ENCODE peak calls at places on chromosome 18, in five cellular contexts. One of them, this sample, is unnamed.

GRCh38 chr18:59927246-59927825 is 27.5 kb downstream of the PMAIP1 start:
- DNase-seq in transverse colon: no peak
- DNase-seq in stomach: no peak
- DNase-seq in SK-N-SH: no peak
- DNase-seq in HepG2: no peak
- DNase-seq in this sample: no peak

GRCh38 chr18:36812686-36813085 is 16.1 kb downstream of the TPGS2 start:
- DNase-seq in stomach: no peak
- DNase-seq in HepG2: no peak
- DNase-seq in SK-N-SH: no peak
- DNase-seq in transverse colon: no peak
- DNase-seq in this sample: no peak

GRCh38 chr18:297936-298335 is 30.1 kb upstream of the THOC1 start:
- DNase-seq in stomach: no peak
- DNase-seq in HepG2: no peak
- DNase-seq in transverse colon: no peak
- DNase-seq in SK-N-SH: no peak
- DNase-seq in this sample: no peak

GRCh38 chr18:37539236-37539635 is 26.4 kb downstream of the CELF4 start:
- DNase-seq in transverse colon: no peak
- DNase-seq in SK-N-SH: no peak
- DNase-seq in stomach: no peak
- DNase-seq in HepG2: no peak
- DNase-seq in this sample: no peak

GRCh38 chr18:59145055-59145454 is 5.4 kb downstream of the SEC11C start:
- DNase-seq in stomach: peak; percentile 46
- DNase-seq in HepG2: no peak
- DNase-seq in transverse colon: no peak
- DNase-seq in SK-N-SH: no peak
- DNase-seq in this sample: no peak

GRCh38 chr18:80183273-80184050 is 63.9 kb downstream of the PARD6G start:
- DNase-seq in stomach: no peak
- DNase-seq in SK-N-SH: no peak
- DNase-seq in HepG2: no peak
- DNase-seq in transverse colon: no peak
- DNase-seq in this sample: peak; percentile 49

GRCh38 chr18:47417807-47418206 is 166.3 kb upstream of the SKOR2 start:
- DNase-seq in HepG2: no peak
- DNase-seq in SK-N-SH: no peak
- DNase-seq in transverse colon: no peak
- DNase-seq in stomach: no peak
- DNase-seq in this sample: no peak

GRCh38 chr18:38307919-38308318 is 742.3 kb upstream of the CELF4 start:
- DNase-seq in SK-N-SH: no peak
- DNase-seq in transverse colon: no peak
- DNase-seq in HepG2: no peak
- DNase-seq in stomach: no peak
- DNase-seq in this sample: no peak

GRCh38 chr18:159037-159652 is 788 bp downstream of the USP14 start:
- DNase-seq in HepG2: peak; percentile 33
- DNase-seq in transverse colon: no peak
- DNase-seq in SK-N-SH: peak; percentile 26
- DNase-seq in stomach: no peak
- DNase-seq in this sample: no peak

GRCh38 chr18:50126466-50126865 is 68.5 kb downstream of the MYO5B start:
- DNase-seq in HepG2: no peak
- DNase-seq in transverse colon: no peak
- DNase-seq in SK-N-SH: no peak
- DNase-seq in stomach: no peak
- DNase-seq in this sample: no peak

GRCh38 chr18:30687501-30687900 is 355.0 kb downstream of the DSC3 start:
- DNase-seq in stomach: no peak
- DNase-seq in HepG2: no peak
- DNase-seq in SK-N-SH: no peak
- DNase-seq in transverse colon: no peak
- DNase-seq in this sample: no peak

GRCh38 chr18:58541789-58542425 is 87.0 kb downstream of the ALPK2 start:
- DNase-seq in HepG2: peak; percentile 41
- DNase-seq in SK-N-SH: no peak
- DNase-seq in stomach: no peak
- DNase-seq in transverse colon: no peak
- DNase-seq in this sample: no peak

GRCh38 chr18:22228930-22229329 is 59.5 kb downstream of the GATA6 start:
- DNase-seq in stomach: no peak
- DNase-seq in SK-N-SH: no peak
- DNase-seq in transverse colon: no peak
- DNase-seq in HepG2: no peak
- DNase-seq in this sample: no peak

GRCh38 chr18:27666070-27666469 is 481.0 kb upstream of the CHST9 start:
- DNase-seq in stomach: no peak
- DNase-seq in SK-N-SH: no peak
- DNase-seq in HepG2: no peak
- DNase-seq in transverse colon: no peak
- DNase-seq in this sample: no peak

GRCh38 chr18:23825978-23826405 is 136.7 kb downstream of the LAMA3 start:
- DNase-seq in HepG2: no peak
- DNase-seq in transverse colon: peak; percentile 22
- DNase-seq in SK-N-SH: no peak
- DNase-seq in stomach: no peak
- DNase-seq in this sample: no peak

GRCh38 chr18:23719634-23720201 is 30.5 kb downstream of the LAMA3 start:
- DNase-seq in stomach: no peak
- DNase-seq in HepG2: peak; percentile 49
- DNase-seq in SK-N-SH: no peak
- DNase-seq in transverse colon: no peak
- DNase-seq in this sample: no peak

GRCh38 chr18:14179306-14179705 is 47.1 kb upstream of the ZNF519 start:
- DNase-seq in transverse colon: no peak
- DNase-seq in HepG2: no peak
- DNase-seq in stomach: no peak
- DNase-seq in SK-N-SH: no peak
- DNase-seq in this sample: no peak

GRCh38 chr18:23230688-23231087 is 95.4 kb downstream of the CABLES1 start:
- DNase-seq in transverse colon: no peak
- DNase-seq in HepG2: no peak
- DNase-seq in stomach: no peak
- DNase-seq in SK-N-SH: no peak
- DNase-seq in this sample: peak; percentile 91

GRCh38 chr18:46067431-46068007 is 4.5 kb downstream of the PSTPIP2 start:
- DNase-seq in stomach: no peak
- DNase-seq in SK-N-SH: no peak
- DNase-seq in transverse colon: no peak
- DNase-seq in HepG2: peak; percentile 45
- DNase-seq in this sample: no peak

GRCh38 chr18:79875931-79876461 is 75.5 kb downstream of the SLC66A2 start:
- DNase-seq in stomach: no peak
- DNase-seq in SK-N-SH: no peak
- DNase-seq in HepG2: no peak
- DNase-seq in transverse colon: no peak
- DNase-seq in this sample: peak; percentile 41

GRCh38 chr18:25298853-25299274 is 53.1 kb downstream of the ZNF521 start:
- DNase-seq in SK-N-SH: no peak
- DNase-seq in stomach: no peak
- DNase-seq in HepG2: no peak
- DNase-seq in transverse colon: no peak
- DNase-seq in this sample: no peak

DNA sequence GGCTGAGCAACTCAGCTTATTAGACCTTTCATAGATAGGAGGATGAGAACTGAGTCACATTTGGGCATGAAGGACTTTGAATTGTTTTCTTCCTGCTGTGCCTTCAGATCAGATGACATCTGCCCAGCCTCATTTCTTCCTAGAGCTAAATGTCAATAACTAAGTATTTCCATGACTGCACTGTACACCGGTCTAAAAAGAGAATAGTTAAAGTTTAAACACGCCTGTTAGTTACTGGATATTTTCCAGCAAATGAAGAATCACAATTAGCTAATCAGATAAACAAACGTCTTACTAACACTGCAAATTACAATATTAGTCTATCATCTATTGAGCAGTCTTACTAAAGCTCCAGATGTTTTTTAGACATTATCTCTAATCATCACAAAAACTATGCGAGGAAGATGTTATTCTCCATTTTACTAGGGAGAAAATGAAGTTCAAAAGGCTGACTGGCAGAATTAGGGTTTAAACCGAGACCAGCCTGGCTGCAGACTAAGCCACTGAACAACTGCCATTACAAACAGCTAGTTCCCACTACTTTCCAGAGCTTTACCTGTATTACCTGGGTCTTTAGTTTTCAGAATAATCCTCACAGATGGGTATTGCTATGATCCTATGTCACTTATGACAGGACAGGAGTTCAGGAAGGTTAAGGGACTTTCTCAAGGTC is 69.4 kb upstream of the ZNF397 start:
- DNase-seq in HepG2: peak; percentile 86
- DNase-seq in stomach: no peak
- DNase-seq in transverse colon: no peak
- DNase-seq in SK-N-SH: no peak
- DNase-seq in this sample: no peak
- H3K4me1 ChIP-seq in HepG2: peaks cover 73% of the 10 kb centered on the region
- H3K4me1 ChIP-seq in stomach: no peaks in the 10 kb centered on the region
- H3K4me1 ChIP-seq in transverse colon: no peaks in the 10 kb centered on the region
- H3K4me1 ChIP-seq in SK-N-SH: peaks cover 5% of the 10 kb centered on the region
- H3K4me1 ChIP-seq in this sample: peaks cover 10% of the 10 kb centered on the region

GRCh38 chr18:61595615-61596014 is 262.4 kb downstream of the CDH20 start:
- DNase-seq in HepG2: no peak
- DNase-seq in stomach: no peak
- DNase-seq in transverse colon: no peak
- DNase-seq in SK-N-SH: no peak
- DNase-seq in this sample: no peak
- H3K4me3 ChIP-seq in HepG2: no peak overlapping the region
- H3K4me3 ChIP-seq in stomach: no peak overlapping the region
- H3K4me3 ChIP-seq in transverse colon: no peak overlapping the region
- H3K4me3 ChIP-seq in SK-N-SH: no peak overlapping the region
- H3K4me3 ChIP-seq in this sample: peak overlapping the region; percentile 7

GRCh38 chr18:63422862-63423304 is 607 bp upstream of the VPS4B start:
- DNase-seq in transverse colon: no peak
- DNase-seq in SK-N-SH: no peak
- DNase-seq in HepG2: no peak
- DNase-seq in stomach: no peak
- DNase-seq in this sample: no peak
- TF ChIP-seq EP300 in transverse colon: no peak
- TF ChIP-seq EP300 in SK-N-SH: no peak
- TF ChIP-seq EP300 in HepG2: no peak
- TF ChIP-seq EP300 in stomach: no peak
- TF ChIP-seq EP300 in this sample: peak; percentile 37

GRCh38 chr18:76227759-76228158 is 267.3 kb downstream of the ZNF516 start:
- DNase-seq in stomach: no peak
- DNase-seq in HepG2: no peak
- DNase-seq in transverse colon: no peak
- DNase-seq in SK-N-SH: no peak
- DNase-seq in this sample: no peak
- H3K4me1 ChIP-seq in stomach: no peaks in the 10 kb centered on the region
- H3K4me1 ChIP-seq in HepG2: no peaks in the 10 kb centered on the region
- H3K4me1 ChIP-seq in transverse colon: no peaks in the 10 kb centered on the region
- H3K4me1 ChIP-seq in SK-N-SH: no peaks in the 10 kb centered on the region
- H3K4me1 ChIP-seq in this sample: no peaks in the 10 kb centered on the region

GRCh38 chr18:65760457-65760856 is 9.6 kb downstream of the CDH7 start:
- DNase-seq in HepG2: no peak
- DNase-seq in SK-N-SH: no peak
- DNase-seq in transverse colon: no peak
- DNase-seq in stomach: no peak
- DNase-seq in this sample: no peak
- H3K4me3 ChIP-seq in HepG2: no peak overlapping the region
- H3K4me3 ChIP-seq in SK-N-SH: no peak overlapping the region
- H3K4me3 ChIP-seq in transverse colon: no peak overlapping the region
- H3K4me3 ChIP-seq in stomach: no peak overlapping the region
- H3K4me3 ChIP-seq in this sample: no peak overlapping the region

DNA sequence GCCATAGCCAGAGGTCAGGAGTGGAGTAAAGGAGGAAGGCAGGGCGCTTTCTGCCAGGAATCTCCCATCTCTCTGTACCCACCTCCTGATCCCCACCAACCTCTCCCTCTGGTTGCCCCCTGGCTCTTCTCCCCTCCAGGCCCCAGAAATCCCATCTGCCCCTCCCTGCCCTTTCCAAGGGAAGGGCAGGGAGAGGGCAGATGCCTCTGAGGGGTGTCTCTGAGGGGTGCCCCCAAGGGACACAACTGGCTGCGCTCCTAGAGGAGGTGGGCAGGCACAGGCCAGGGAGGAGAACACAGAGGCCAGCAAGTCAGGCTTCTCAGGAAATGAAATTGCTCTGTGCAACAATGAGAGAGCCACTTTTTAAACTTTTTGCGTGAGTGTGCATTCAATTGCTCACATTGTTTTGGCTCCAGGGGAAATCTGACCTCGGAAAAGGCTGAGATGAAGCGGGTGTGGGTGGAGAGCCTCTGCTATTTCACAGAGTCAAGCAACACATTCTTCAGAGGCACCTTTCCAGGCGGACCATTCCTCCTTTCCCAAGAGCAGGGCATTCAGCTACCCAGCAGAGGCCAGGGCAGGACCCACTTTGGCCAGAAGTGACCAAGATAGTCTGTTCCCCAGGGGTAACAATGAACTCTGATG is 125.5 kb downstream of the SMAD7 start:
- DNase-seq in SK-N-SH: no peak
- DNase-seq in stomach: peak; percentile 20
- DNase-seq in HepG2: no peak
- DNase-seq in transverse colon: no peak
- DNase-seq in this sample: no peak
- TF ChIP-seq EP300 in SK-N-SH: no peak
- TF ChIP-seq EP300 in stomach: no peak
- TF ChIP-seq EP300 in HepG2: no peak
- TF ChIP-seq EP300 in transverse colon: no peak
- TF ChIP-seq EP300 in this sample: no peak

GRCh38 chr18:70422061-70422965 is 133.5 kb downstream of the SOCS6 start:
- DNase-seq in HepG2: peak; percentile 35
- DNase-seq in stomach: peak; percentile 80
- DNase-seq in transverse colon: peak; percentile 68
- DNase-seq in SK-N-SH: no peak
- DNase-seq in this sample: peak; percentile 82
- H3K4me1 ChIP-seq in HepG2: peaks cover 54% of the 10 kb centered on the region
- H3K4me1 ChIP-seq in stomach: peaks cover 42% of the 10 kb centered on the region
- H3K4me1 ChIP-seq in transverse colon: peaks cover 9% of the 10 kb centered on the region
- H3K4me1 ChIP-seq in SK-N-SH: peaks cover 12% of the 10 kb centered on the region
- H3K4me1 ChIP-seq in this sample: peaks cover 37% of the 10 kb centered on the region

GRCh38 chr18:32346667-32347066 is 124.0 kb downstream of the GAREM1 start:
- DNase-seq in transverse colon: no peak
- DNase-seq in HepG2: no peak
- DNase-seq in SK-N-SH: no peak
- DNase-seq in stomach: no peak
- DNase-seq in this sample: no peak
- H3K4me3 ChIP-seq in transverse colon: no peak overlapping the region
- H3K4me3 ChIP-seq in HepG2: no peak overlapping the region
- H3K4me3 ChIP-seq in SK-N-SH: no peak overlapping the region
- H3K4me3 ChIP-seq in stomach: no peak overlapping the region
- H3K4me3 ChIP-seq in this sample: no peak overlapping the region

This sample was measured in suprapubic skin.